ENCODE peak calls at places on chromosomes 13 and 19, in seven cellular contexts. G is T-helper 2 cell, Y is nephron progenitor cell, I is PC-9, B is posterior cingulate gyrus, O is Kasumi-1, R is NCI-H1092. X is an unnamed sample.

GRCh38 chr19:3054972-3055740 is 7.1 kb downstream of the TLE5 start:
- DNase-seq in G (no peak), Y (no peak), I (peak), B (no peak), O (no peak), R (no peak), X (no peak)

GRCh38 chr13:43981091-43981490 is 101.4 kb downstream of the LACC1 start:
- DNase-seq in G (no peak), Y (no peak), I (no peak), B (no peak), O (no peak), R (no peak), X (no peak)

GRCh38 chr13:31409678-31410356 is 210.0 kb downstream of the B3GLCT start:
- DNase-seq in G (no peak), Y (no peak), I (no peak), B (no peak), O (peak), R (no peak), X (no peak)

GRCh38 chr13:102903659-102904407 is 58.0 kb downstream of the ERCC5 start:
- DNase-seq in G (no peak), Y (no peak), I (no peak), B (no peak), O (peak), R (no peak), X (no peak)

GRCh38 chr13:113420833-113421600 is 32.3 kb downstream of the ADPRHL1 start:
- DNase-seq in G (no peak), Y (no peak), I (no peak), B (no peak), O (no peak), R (no peak), X (no peak)

GRCh38 chr19:55870736-55871135 is 34.4 kb downstream of the NLRP4 start:
- DNase-seq in G (no peak), Y (no peak), I (no peak), B (no peak), O (no peak), R (no peak), X (no peak)

GRCh38 chr19:19146000-19146608 is 7.8 kb upstream of the TMEM161A start:
- DNase-seq in G (peak), Y (peak), I (peak), B (peak), O (peak), R (peak), X (peak)

GRCh38 chr13:41411536-41411935 is 45.8 kb upstream of the RGCC start:
- DNase-seq in G (no peak), Y (peak), I (no peak), B (no peak), O (peak), R (no peak), X (no peak)

GRCh38 chr19:10402441-10403038 is 802 bp downstream of the CDC37 start:
- DNase-seq in G (no peak), Y (no peak), I (peak), B (no peak), O (peak), R (no peak), X (no peak)

GRCh38 chr13:32917504-32917903 is 98.7 kb upstream of the KL start:
- DNase-seq in G (no peak), Y (no peak), I (no peak), B (no peak), O (no peak), R (no peak), X (no peak)

GRCh38 chr13:42001580-42001979 is 40.7 kb upstream of the VWA8 start:
- DNase-seq in G (no peak), Y (peak), I (no peak), B (no peak), O (no peak), R (no peak), X (no peak)

GRCh38 chr19:2043864-2044708 is 7.0 kb downstream of the MKNK2 start:
- DNase-seq in G (no peak), Y (no peak), I (no peak), B (no peak), O (no peak), R (no peak), X (no peak)

GRCh38 chr19:8302357-8302691 is 5.8 kb downstream of the CD320 start:
- DNase-seq in G (no peak), Y (no peak), I (no peak), B (no peak), O (no peak), R (no peak), X (no peak)

GRCh38 chr19:46878613-46879375 is 18.0 kb downstream of the ARHGAP35 start:
- DNase-seq in G (no peak), Y (no peak), I (no peak), B (no peak), O (no peak), R (no peak), X (no peak)

GRCh38 chr19:1074512-1075283 is 7.7 kb downstream of the ARHGAP45 start:
- DNase-seq in G (peak), Y (no peak), I (no peak), B (peak), O (peak), R (peak), X (peak)

GRCh38 chr13:67204731-67205130 is 25.4 kb downstream of the PCDH9 start:
- DNase-seq in G (no peak), Y (no peak), I (no peak), B (no peak), O (no peak), R (peak), X (no peak)

GRCh38 chr13:33433316-33433715 is 147.8 kb upstream of the STARD13 start:
- DNase-seq in G (no peak), Y (no peak), I (no peak), B (no peak), O (no peak), R (no peak), X (no peak)

GRCh38 chr19:3687774-3688706 is 12.2 kb downstream of the PIP5K1C start:
- DNase-seq in G (no peak), Y (peak), I (no peak), B (no peak), O (no peak), R (no peak), X (peak)

GRCh38 chr19:31232871-31233270 is 116.4 kb downstream of the TSHZ3 start:
- DNase-seq in G (no peak), Y (no peak), I (no peak), B (no peak), O (no peak), R (no peak), X (no peak)

GRCh38 chr13:36096411-36097184 is 34.6 kb downstream of the DCLK1 start:
- DNase-seq in G (no peak), Y (no peak), I (no peak), B (no peak), O (no peak), R (no peak), X (no peak)

GRCh38 chr13:35984287-35984686 is 146.9 kb downstream of the DCLK1 start:
- DNase-seq in G (no peak), Y (no peak), I (no peak), B (no peak), O (no peak), R (no peak), X (no peak)

GRCh38 chr19:35743640-35744306 is 1.4 kb downstream of the U2AF1L4 start:
- DNase-seq in G (no peak), Y (no peak), I (no peak), B (no peak), O (no peak), R (no peak), X (no peak)

GRCh38 chr13:114140909-114141255 is 8.5 kb upstream of the RASA3 start:
- DNase-seq in G (peak), Y (no peak), I (no peak), B (no peak), O (no peak), R (no peak), X (peak)

GRCh38 chr13:101915333-101915732 is 462.9 kb downstream of the ITGBL1 start:
- DNase-seq in G (no peak), Y (no peak), I (peak), B (no peak), O (no peak), R (peak), X (no peak)

GRCh38 chr13:110993788-110994187 is 78.9 kb upstream of the ANKRD10 start:
- DNase-seq in G (no peak), Y (no peak), I (no peak), B (no peak), O (no peak), R (no peak), X (no peak)

GRCh38 chr19:29872224-29872731 is 60.5 kb downstream of the CCNE1 start:
- DNase-seq in G (no peak), Y (peak), I (no peak), B (no peak), O (no peak), R (no peak), X (no peak)

GRCh38 chr13:113138792-113139551 is 16.4 kb downstream of the F10 start:
- DNase-seq in G (no peak), Y (no peak), I (no peak), B (peak), O (no peak), R (no peak), X (no peak)

GRCh38 chr13:50685491-50685890 is 158.0 kb downstream of the DLEU7 start:
- DNase-seq in G (no peak), Y (no peak), I (no peak), B (peak), O (peak), R (peak), X (no peak)

X was measured in T-cell.